ENCODE peak calls at places on chromosomes 12 and 14, in ten cellular contexts. One of them, this sample, is unnamed.

GRCh38 chr12:27866382-27867101 is 86.5 kb upstream of the MANSC4 start:
- DNase-seq in stomach: no peak
- DNase-seq in GM06990: no peak
- DNase-seq in AG04449: peak; percentile 54
- DNase-seq in fibroblast of the aortic adventitia: peak; percentile 28
- DNase-seq in cardiac fibroblast: peak; percentile 88
- DNase-seq in lung: no peak
- DNase-seq in fibroblast of mammary gland: peak; percentile 47
- DNase-seq in tibial artery: no peak
- DNase-seq in mammary epithelial cell: peak; percentile 37
- DNase-seq in this sample: peak; percentile 66

GRCh38 chr12:53862831-53863230 is 75.8 kb upstream of the HOXC13 start:
- DNase-seq in mammary epithelial cell: peak; percentile 69
- DNase-seq in stomach: no peak
- DNase-seq in cardiac fibroblast: peak; percentile 58
- DNase-seq in fibroblast of the aortic adventitia: peak; percentile 12
- DNase-seq in fibroblast of mammary gland: peak; percentile 34
- DNase-seq in GM06990: no peak
- DNase-seq in lung: no peak
- DNase-seq in AG04449: no peak
- DNase-seq in tibial artery: no peak
- DNase-seq in this sample: peak; percentile 91

GRCh38 chr12:28144059-28144458 is 46.2 kb upstream of the CCDC91 start:
- DNase-seq in fibroblast of mammary gland: no peak
- DNase-seq in mammary epithelial cell: no peak
- DNase-seq in lung: no peak
- DNase-seq in tibial artery: no peak
- DNase-seq in AG04449: no peak
- DNase-seq in stomach: no peak
- DNase-seq in GM06990: no peak
- DNase-seq in cardiac fibroblast: no peak
- DNase-seq in fibroblast of the aortic adventitia: no peak
- DNase-seq in this sample: peak; percentile 99

GRCh38 chr14:79598339-79598738 is 613.0 kb downstream of the DIO2 start:
- DNase-seq in stomach: no peak
- DNase-seq in tibial artery: no peak
- DNase-seq in GM06990: no peak
- DNase-seq in fibroblast of the aortic adventitia: peak; percentile 65
- DNase-seq in fibroblast of mammary gland: peak; percentile 83
- DNase-seq in AG04449: no peak
- DNase-seq in mammary epithelial cell: no peak
- DNase-seq in lung: no peak
- DNase-seq in cardiac fibroblast: peak; percentile 78
- DNase-seq in this sample: no peak

GRCh38 chr14:101665478-101666078 is 95.9 kb upstream of the PPP2R5C start:
- DNase-seq in lung: no peak
- DNase-seq in stomach: no peak
- DNase-seq in GM06990: peak; percentile 3
- DNase-seq in fibroblast of the aortic adventitia: peak; percentile 35
- DNase-seq in AG04449: no peak
- DNase-seq in fibroblast of mammary gland: peak; percentile 43
- DNase-seq in mammary epithelial cell: peak; percentile 52
- DNase-seq in tibial artery: no peak
- DNase-seq in cardiac fibroblast: peak; percentile 53
- DNase-seq in this sample: peak; percentile 79

GRCh38 chr12:119334459-119335170 is at the start of gene CCDC60:
- DNase-seq in GM06990: peak; percentile 1
- DNase-seq in fibroblast of mammary gland: no peak
- DNase-seq in fibroblast of the aortic adventitia: no peak
- DNase-seq in AG04449: no peak
- DNase-seq in cardiac fibroblast: no peak
- DNase-seq in mammary epithelial cell: no peak
- DNase-seq in tibial artery: no peak
- DNase-seq in lung: peak; percentile 31
- DNase-seq in stomach: peak; percentile 41
- DNase-seq in this sample: peak; percentile 5

GRCh38 chr12:66066929-66067281 is 63.6 kb downstream of the LLPH start:
- DNase-seq in tibial artery: no peak
- DNase-seq in fibroblast of the aortic adventitia: no peak
- DNase-seq in mammary epithelial cell: no peak
- DNase-seq in cardiac fibroblast: no peak
- DNase-seq in fibroblast of mammary gland: no peak
- DNase-seq in GM06990: no peak
- DNase-seq in lung: no peak
- DNase-seq in AG04449: no peak
- DNase-seq in stomach: no peak
- DNase-seq in this sample: no peak

GRCh38 chr12:124053855-124054254 is 80.8 kb downstream of the ZNF664 start:
- DNase-seq in GM06990: no peak
- DNase-seq in AG04449: no peak
- DNase-seq in mammary epithelial cell: no peak
- DNase-seq in lung: peak; percentile 49
- DNase-seq in fibroblast of mammary gland: peak; percentile 61
- DNase-seq in fibroblast of the aortic adventitia: peak; percentile 66
- DNase-seq in cardiac fibroblast: peak; percentile 73
- DNase-seq in stomach: peak; percentile 62
- DNase-seq in tibial artery: no peak
- DNase-seq in this sample: peak; percentile 55

DNA sequence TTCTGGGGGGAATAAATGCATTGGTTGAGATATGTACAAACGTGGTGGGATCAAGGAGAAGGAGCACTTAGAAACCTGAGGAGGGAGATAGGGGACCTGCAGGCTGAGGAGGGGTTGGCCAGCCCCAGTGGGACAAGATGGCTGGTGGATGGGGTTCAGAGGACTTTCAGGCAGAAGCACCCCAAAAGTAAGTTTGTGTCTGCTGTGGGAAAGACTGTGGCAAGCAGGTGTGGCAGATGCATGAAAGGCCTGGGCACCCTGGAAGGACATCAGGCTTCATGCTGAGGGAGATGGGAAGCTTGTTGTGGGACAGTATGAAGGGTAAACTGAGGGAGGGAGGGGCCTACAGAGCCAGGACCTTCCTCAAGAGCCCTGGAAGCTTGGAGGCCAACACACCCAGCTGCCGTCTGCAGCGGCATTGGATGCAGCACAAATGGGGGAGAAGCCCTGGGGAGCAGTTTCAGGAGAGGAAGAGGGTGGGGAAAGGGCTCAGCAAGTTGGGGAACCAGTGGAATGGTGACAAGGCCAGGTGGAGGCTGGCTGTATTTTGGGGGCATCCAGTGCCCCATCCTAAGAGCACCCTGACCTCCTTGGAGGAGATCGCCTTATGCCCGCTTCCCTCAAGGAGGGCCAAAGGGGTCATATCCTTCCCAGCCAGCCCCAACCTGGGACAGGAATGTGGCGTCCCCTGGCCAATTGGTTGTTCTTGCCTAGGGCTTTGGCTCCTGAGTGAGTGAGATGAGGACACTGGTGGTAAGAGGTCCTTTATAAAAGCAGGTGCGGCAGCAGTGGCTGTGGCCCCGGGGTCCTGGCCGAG is 20.8 kb downstream of the NFKBIA start:
- DNase-seq in AG04449: no peak
- DNase-seq in stomach: no peak
- DNase-seq in fibroblast of mammary gland: no peak
- DNase-seq in cardiac fibroblast: no peak
- DNase-seq in fibroblast of the aortic adventitia: no peak
- DNase-seq in mammary epithelial cell: no peak
- DNase-seq in lung: no peak
- DNase-seq in GM06990: no peak
- DNase-seq in tibial artery: no peak
- DNase-seq in this sample: no peak
- TF ChIP-seq CTCF in AG04449: no peak
- TF ChIP-seq CTCF in stomach: no peak
- TF ChIP-seq CTCF in fibroblast of mammary gland: no peak
- TF ChIP-seq CTCF in cardiac fibroblast: no peak
- TF ChIP-seq CTCF in fibroblast of the aortic adventitia: no peak
- TF ChIP-seq CTCF in mammary epithelial cell: no peak
- TF ChIP-seq CTCF in lung: no peak
- TF ChIP-seq CTCF in GM06990: no peak
- TF ChIP-seq CTCF in tibial artery: no peak
- TF ChIP-seq CTCF in this sample: no peak

GRCh38 chr12:6697584-6698351 is 2.8 kb downstream of the PIANP start:
- DNase-seq in mammary epithelial cell: peak; percentile 48
- DNase-seq in fibroblast of mammary gland: peak; percentile 71
- DNase-seq in cardiac fibroblast: peak; percentile 68
- DNase-seq in fibroblast of the aortic adventitia: peak; percentile 62
- DNase-seq in tibial artery: no peak
- DNase-seq in GM06990: no peak
- DNase-seq in AG04449: no peak
- DNase-seq in stomach: peak; percentile 42
- DNase-seq in lung: no peak
- DNase-seq in this sample: peak; percentile 65

GRCh38 chr12:6699989-6700645 is 498 bp downstream of the PIANP start:
- DNase-seq in cardiac fibroblast: no peak
- DNase-seq in GM06990: no peak
- DNase-seq in tibial artery: no peak
- DNase-seq in AG04449: no peak
- DNase-seq in lung: no peak
- DNase-seq in fibroblast of the aortic adventitia: no peak
- DNase-seq in fibroblast of mammary gland: no peak
- DNase-seq in mammary epithelial cell: no peak
- DNase-seq in stomach: no peak
- DNase-seq in this sample: no peak

GRCh38 chr12:6699259-6699988 is 1.2 kb downstream of the PIANP start:
- DNase-seq in fibroblast of the aortic adventitia: no peak
- DNase-seq in fibroblast of mammary gland: no peak
- DNase-seq in GM06990: no peak
- DNase-seq in tibial artery: no peak
- DNase-seq in AG04449: no peak
- DNase-seq in stomach: no peak
- DNase-seq in cardiac fibroblast: no peak
- DNase-seq in mammary epithelial cell: no peak
- DNase-seq in lung: no peak
- DNase-seq in this sample: no peak

GRCh38 chr12:6696690-6697583 is 3.7 kb downstream of the PIANP start:
- DNase-seq in mammary epithelial cell: no peak
- DNase-seq in tibial artery: no peak
- DNase-seq in lung: no peak
- DNase-seq in cardiac fibroblast: no peak
- DNase-seq in stomach: no peak
- DNase-seq in GM06990: peak; percentile 63
- DNase-seq in fibroblast of the aortic adventitia: no peak
- DNase-seq in AG04449: no peak
- DNase-seq in fibroblast of mammary gland: no peak
- DNase-seq in this sample: no peak

GRCh38 chr12:6698352-6699046 is 2.1 kb downstream of the PIANP start:
- DNase-seq in stomach: no peak
- DNase-seq in fibroblast of the aortic adventitia: no peak
- DNase-seq in mammary epithelial cell: no peak
- DNase-seq in AG04449: no peak
- DNase-seq in fibroblast of mammary gland: no peak
- DNase-seq in cardiac fibroblast: no peak
- DNase-seq in lung: no peak
- DNase-seq in GM06990: no peak
- DNase-seq in tibial artery: no peak
- DNase-seq in this sample: no peak
- H3K4me3 ChIP-seq in stomach: no peak overlapping the region
- H3K4me3 ChIP-seq in fibroblast of the aortic adventitia: no peak overlapping the region
- H3K4me3 ChIP-seq in mammary epithelial cell: no peak overlapping the region
- H3K4me3 ChIP-seq in AG04449: no peak overlapping the region
- H3K4me3 ChIP-seq in fibroblast of mammary gland: no peak overlapping the region
- H3K4me3 ChIP-seq in cardiac fibroblast: no peak overlapping the region
- H3K4me3 ChIP-seq in lung: no peak overlapping the region
- H3K4me3 ChIP-seq in GM06990: no peak overlapping the region
- H3K4me3 ChIP-seq in tibial artery: no peak overlapping the region
- H3K4me3 ChIP-seq in this sample: no peak overlapping the region

GRCh38 chr12:7113389-7113871 is 4.4 kb upstream of the C1RL start:
- DNase-seq in stomach: no peak
- DNase-seq in mammary epithelial cell: peak; percentile 17
- DNase-seq in tibial artery: peak; percentile 62
- DNase-seq in lung: no peak
- DNase-seq in fibroblast of mammary gland: peak; percentile 56
- DNase-seq in fibroblast of the aortic adventitia: peak; percentile 69
- DNase-seq in GM06990: no peak
- DNase-seq in AG04449: no peak
- DNase-seq in cardiac fibroblast: peak; percentile 62
- DNase-seq in this sample: peak; percentile 45
- TF ChIP-seq CTCF in stomach: peak; percentile 58
- TF ChIP-seq CTCF in mammary epithelial cell: peak; percentile 79
- TF ChIP-seq CTCF in tibial artery: peak; percentile 82
- TF ChIP-seq CTCF in lung: peak; percentile 80
- TF ChIP-seq CTCF in fibroblast of mammary gland: peak; percentile 80
- TF ChIP-seq CTCF in fibroblast of the aortic adventitia: peak; percentile 82
- TF ChIP-seq CTCF in GM06990: peak; percentile 82
- TF ChIP-seq CTCF in AG04449: peak; percentile 62
- TF ChIP-seq CTCF in cardiac fibroblast: peak; percentile 84
- TF ChIP-seq CTCF in this sample: peak; percentile 87

GRCh38 chr12:114679942-114680341 is 4.0 kb downstream of the TBX3 start:
- DNase-seq in cardiac fibroblast: peak; percentile 36
- DNase-seq in stomach: no peak
- DNase-seq in fibroblast of the aortic adventitia: no peak
- DNase-seq in GM06990: no peak
- DNase-seq in AG04449: no peak
- DNase-seq in lung: no peak
- DNase-seq in tibial artery: no peak
- DNase-seq in fibroblast of mammary gland: no peak
- DNase-seq in mammary epithelial cell: peak; percentile 19
- DNase-seq in this sample: no peak

GRCh38 chr12:114678718-114679117 is 5.3 kb downstream of the TBX3 start:
- DNase-seq in fibroblast of the aortic adventitia: no peak
- DNase-seq in AG04449: no peak
- DNase-seq in mammary epithelial cell: no peak
- DNase-seq in lung: no peak
- DNase-seq in cardiac fibroblast: no peak
- DNase-seq in stomach: no peak
- DNase-seq in tibial artery: no peak
- DNase-seq in fibroblast of mammary gland: no peak
- DNase-seq in GM06990: no peak
- DNase-seq in this sample: no peak

GRCh38 chr12:114676142-114676741 is 7.7 kb downstream of the TBX3 start:
- DNase-seq in mammary epithelial cell: peak; percentile 17
- DNase-seq in AG04449: no peak
- DNase-seq in tibial artery: no peak
- DNase-seq in fibroblast of the aortic adventitia: no peak
- DNase-seq in GM06990: no peak
- DNase-seq in stomach: no peak
- DNase-seq in lung: no peak
- DNase-seq in fibroblast of mammary gland: no peak
- DNase-seq in cardiac fibroblast: no peak
- DNase-seq in this sample: no peak

GRCh38 chr12:114679452-114679875 is 4.5 kb downstream of the TBX3 start:
- DNase-seq in fibroblast of the aortic adventitia: no peak
- DNase-seq in AG04449: no peak
- DNase-seq in cardiac fibroblast: peak; percentile 35
- DNase-seq in tibial artery: no peak
- DNase-seq in mammary epithelial cell: peak; percentile 58
- DNase-seq in lung: no peak
- DNase-seq in GM06990: no peak
- DNase-seq in fibroblast of mammary gland: no peak
- DNase-seq in stomach: no peak
- DNase-seq in this sample: no peak

DNA sequence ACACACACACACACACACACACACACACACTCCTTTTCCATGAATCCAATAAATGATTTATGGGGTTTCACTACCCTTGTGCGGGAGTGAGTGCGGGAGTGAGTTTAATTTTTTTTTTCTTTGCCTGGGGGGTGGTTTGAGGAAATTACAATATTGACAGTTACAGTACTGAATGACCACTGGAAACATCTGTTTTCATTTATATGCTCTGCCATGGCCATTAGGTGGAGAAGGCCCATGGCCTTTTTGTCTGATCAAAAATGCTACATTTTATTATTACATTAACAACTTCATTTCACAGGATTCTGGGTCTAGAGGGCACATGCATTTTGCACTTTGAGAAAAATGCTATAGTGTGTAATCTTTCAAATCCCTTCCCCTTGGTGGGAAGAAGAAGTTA is 5.9 kb downstream of the TBX3 start:
- DNase-seq in stomach: no peak
- DNase-seq in fibroblast of the aortic adventitia: no peak
- DNase-seq in tibial artery: no peak
- DNase-seq in GM06990: no peak
- DNase-seq in AG04449: no peak
- DNase-seq in cardiac fibroblast: no peak
- DNase-seq in fibroblast of mammary gland: no peak
- DNase-seq in mammary epithelial cell: no peak
- DNase-seq in lung: no peak
- DNase-seq in this sample: no peak
- H3K4me3 ChIP-seq in stomach: no peak overlapping the region
- H3K4me3 ChIP-seq in fibroblast of the aortic adventitia: no peak overlapping the region
- H3K4me3 ChIP-seq in tibial artery: no peak overlapping the region
- H3K4me3 ChIP-seq in GM06990: no peak overlapping the region
- H3K4me3 ChIP-seq in AG04449: no peak overlapping the region
- H3K4me3 ChIP-seq in cardiac fibroblast: no peak overlapping the region
- H3K4me3 ChIP-seq in fibroblast of mammary gland: peak overlapping the region; percentile 99
- H3K4me3 ChIP-seq in mammary epithelial cell: no peak overlapping the region
- H3K4me3 ChIP-seq in lung: no peak overlapping the region
- H3K4me3 ChIP-seq in this sample: no peak overlapping the region